ENCODE peak calls at places on chromosomes 4 and X, in four cellular contexts. V is gastrocnemius medialis, E is right lobe of liver, Q is upper lobe of left lung. T is an unnamed sample. For H3K27me3, the result is how much of the 10 kb centered on the place peaks cover.

GRCh38 chr4:33746979-33747378 is 2497.3 kb downstream of the ARAP2 start:
- ATAC-seq in V (no peak), E (no peak), Q (no peak), T (no peak)

GRCh38 chr4:113974467-113974866 is 5.0 kb downstream of the ARSJ start:
- ATAC-seq in V (no peak), E (no peak), Q (no peak), T (no peak)

GRCh38 chr4:103497692-103498091 is 222.1 kb downstream of the TACR3 start:
- ATAC-seq in V (no peak), E (no peak), Q (no peak), T (no peak)

GRCh38 chr4:184112006-184112550 is 105.6 kb downstream of the ENPP6 start:
- ATAC-seq in V (no peak), E (peak), Q (no peak), T (no peak)

GRCh38 chr4:21507439-21507838 is 441.1 kb downstream of the KCNIP4 start:
- ATAC-seq in V (no peak), E (no peak), Q (no peak), T (no peak)

GRCh38 chr4:7192252-7193039 is at the start of gene SORCS2:
- ATAC-seq in V (peak), E (peak), Q (peak), T (peak)

GRCh38 chrX:153361781-153362397 is 27.9 kb downstream of the ZNF275 start:
- ATAC-seq in V (no peak), E (no peak), Q (no peak), T (no peak)

GRCh38 chr4:107034982-107035710 is 967 bp downstream of the DKK2 start:
- ATAC-seq in V (no peak), E (no peak), Q (peak), T (no peak)

GRCh38 chrX:8044861-8045434 is 117.7 kb upstream of the PNPLA4 start:
- ATAC-seq in V (no peak), E (no peak), Q (no peak), T (no peak)

DNA sequence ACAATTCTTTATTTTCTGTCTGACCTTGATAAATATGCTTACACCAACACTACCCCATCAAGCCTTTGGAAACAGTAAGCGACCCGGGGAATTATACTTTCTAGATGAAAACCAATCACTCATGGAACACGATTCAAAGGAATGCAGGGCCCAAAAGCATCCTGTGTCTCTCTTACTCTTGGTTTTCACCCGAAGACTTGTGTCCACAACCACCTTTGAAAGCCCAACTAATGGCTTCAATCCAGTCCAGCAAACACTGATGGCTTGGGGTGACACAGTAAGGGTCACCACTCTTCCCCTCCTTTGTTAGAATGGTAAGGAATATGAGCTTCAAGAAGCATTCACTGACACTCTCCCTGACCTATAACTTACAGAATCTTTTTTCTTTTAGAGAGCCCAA is 1.6 kb downstream of the CBR4 start:
- ATAC-seq in V (no peak), E (no peak), Q (no peak), T (no peak)
- H3K4me3 ChIP-seq in V (peak), E (peak), Q (no peak), T (no peak)

DNA sequence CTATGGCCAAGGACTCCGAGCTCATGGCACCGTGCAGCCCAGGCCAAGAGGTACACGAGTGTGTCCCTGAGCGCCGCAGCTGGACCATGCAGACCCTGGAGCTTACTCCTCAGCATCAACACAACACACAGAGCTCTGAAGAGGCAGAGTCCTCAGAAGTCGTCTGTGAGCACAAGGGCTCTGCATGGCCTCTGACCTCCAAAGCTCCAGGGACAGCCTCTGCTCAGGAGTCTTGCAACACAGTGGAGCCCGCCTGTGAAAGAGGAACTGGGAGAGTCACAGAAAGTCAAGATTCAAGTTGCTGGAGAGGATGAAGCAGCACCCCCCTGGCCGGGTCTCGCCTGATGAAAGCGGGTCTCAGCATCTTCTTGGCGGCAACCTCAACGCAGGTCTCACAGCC is 2.9 kb downstream of the LRPAP1 start:
- ATAC-seq in V (no peak), E (no peak), Q (peak), T (no peak)
- TF ChIP-seq POLR2A in V (no peak), E (no peak), Q (no peak), T (no peak)

DNA sequence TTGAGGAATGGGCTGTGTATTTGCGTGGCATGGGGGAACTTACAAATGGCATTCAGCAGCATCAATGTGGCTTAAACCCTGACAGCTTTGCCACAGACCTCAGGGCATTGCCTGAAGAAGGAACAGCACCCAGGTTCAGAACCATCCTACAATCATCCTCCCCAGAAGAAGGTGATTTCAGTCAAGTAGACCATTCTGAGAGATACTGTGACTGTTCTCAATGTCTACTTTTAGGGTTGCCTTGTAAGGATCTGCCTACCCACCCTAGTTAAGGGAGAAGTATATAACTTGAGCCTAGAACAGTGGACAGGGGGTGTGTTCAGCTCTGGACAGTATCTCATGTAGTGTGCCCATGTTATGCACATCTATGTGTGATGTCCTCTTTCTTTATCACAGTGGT is 1.6 kb upstream of the FGF5 start:
- ATAC-seq in V (no peak), E (no peak), Q (no peak), T (no peak)
- H3K27me3 ChIP-seq in V (half or more), E (under half), Q (under half), T (half or more)

GRCh38 chr4:55951191-55951922 is 2.6 kb downstream of the CEP135 start:
- ATAC-seq in V (no peak), E (no peak), Q (no peak), T (no peak)
- H3K4me3 ChIP-seq in V (no peak), E (no peak), Q (no peak), T (no peak)

GRCh38 chrX:70289793-70290770 is at the start of the genes KIF4A and PDZD11:
- ATAC-seq in V (peak), E (peak), Q (peak), T (peak)
- TF ChIP-seq POLR2A in V (no peak), E (peak), Q (no peak), T (peak)

GRCh38 chr4:110638347-110638746 is 15.5 kb upstream of the PITX2 start:
- ATAC-seq in V (no peak), E (no peak), Q (no peak), T (no peak)

GRCh38 chr4:110641218-110641617 is 18.3 kb upstream of the PITX2 start:
- ATAC-seq in V (no peak), E (no peak), Q (no peak), T (no peak)

GRCh38 chr4:110637408-110638131 is 14.7 kb upstream of the PITX2 start:
- ATAC-seq in V (peak), E (no peak), Q (no peak), T (peak)

GRCh38 chr4:110640608-110641007 is 17.7 kb upstream of the PITX2 start:
- ATAC-seq in V (no peak), E (peak), Q (no peak), T (no peak)

DNA sequence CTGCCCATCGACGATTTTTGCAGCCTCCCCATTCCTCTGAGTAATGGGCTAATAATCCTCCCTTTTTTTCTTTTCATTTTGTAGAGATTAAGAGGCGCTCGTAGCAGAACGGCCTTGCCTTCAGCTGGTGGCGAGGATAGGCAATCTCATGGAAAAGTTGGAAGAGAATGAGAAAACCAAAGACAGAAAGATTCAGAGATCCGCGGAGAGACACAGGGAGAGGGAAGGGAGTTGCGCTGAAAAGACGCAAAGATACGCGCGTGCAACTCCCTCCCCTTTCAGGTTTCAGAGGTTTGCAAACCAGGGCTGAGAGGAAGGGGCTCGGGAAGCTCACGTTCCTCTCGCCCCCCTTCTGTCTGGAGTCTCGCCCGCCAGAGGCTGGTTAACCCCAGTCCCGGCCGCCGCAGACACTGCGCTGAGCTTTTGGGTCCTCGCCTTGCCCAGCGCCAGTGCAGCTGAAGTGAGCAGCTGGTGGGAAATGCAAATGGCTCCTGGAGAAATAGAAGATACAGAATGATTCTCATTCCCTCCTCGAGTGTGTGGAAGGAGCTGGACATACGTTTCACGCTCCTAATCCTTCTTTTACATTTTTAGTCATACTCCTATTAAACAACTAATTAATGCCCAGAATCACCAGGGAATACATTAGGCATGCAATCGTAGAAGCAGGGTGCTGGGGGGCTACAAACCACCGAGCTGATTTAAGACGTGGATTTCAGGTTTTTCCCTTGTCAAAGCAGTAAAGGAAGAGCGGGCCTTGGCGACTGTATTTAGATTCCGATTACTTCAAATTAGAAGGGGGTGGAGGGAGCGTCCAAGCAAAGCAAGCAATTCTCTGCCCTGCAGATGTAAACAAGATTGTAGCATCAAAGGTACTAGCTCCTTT is 16.6 kb upstream of the PITX2 start:
- ATAC-seq in V (no peak), E (no peak), Q (no peak), T (no peak)
- H3K27me3 ChIP-seq in V (under half), E (half or more), Q (half or more), T (half or more)

T was measured in gastroesophageal sphincter.